ENCODE peak calls at places on chromosomes 1 and 21, in five cellular contexts. D, V, R, K and Z are unnamed samples.

GRCh38 chr1:234875953-234876814 is 252.5 kb downstream of the TOMM20 start:
- DNase-seq in K (no peak), V (no peak), D (peak), R (no peak), Z (no peak)

GRCh38 chr1:49060766-49061165 is 284.1 kb upstream of the BEND5 start:
- DNase-seq in K (no peak), R (no peak), V (no peak), D (no peak), Z (no peak)

GRCh38 chr1:40782371-40782956 is 1.1 kb upstream of the KCNQ4 start:
- DNase-seq in R (no peak), D (no peak), V (peak), K (no peak), Z (peak)

GRCh38 chr21:32698971-32699693 is 28.7 kb downstream of the SYNJ1 start:
- DNase-seq in V (no peak), D (no peak), K (no peak), R (no peak), Z (no peak)

GRCh38 chr1:45348966-45349677 is 8.9 kb upstream of the MUTYH start:
- DNase-seq in V (no peak), R (no peak), D (no peak), K (no peak), Z (no peak)

GRCh38 chr21:15729674-15730483 is at the start of gene USP25:
- DNase-seq in V (peak), D (peak), K (peak), R (peak), Z (peak)

GRCh38 chr21:38671716-38672115 is 134.0 kb upstream of the ETS2 start:
- DNase-seq in D (no peak), R (no peak), K (no peak), V (no peak), Z (no peak)

GRCh38 chr1:6956488-6957159 is 171.4 kb downstream of the CAMTA1 start:
- DNase-seq in V (no peak), D (no peak), R (no peak), K (no peak), Z (no peak)

GRCh38 chr1:225483818-225484656 is 56.2 kb upstream of the LBR start:
- DNase-seq in K (no peak), R (no peak), V (peak), D (no peak), Z (no peak)

GRCh38 chr1:92872719-92873118 is 40.9 kb downstream of the RPL5 start:
- DNase-seq in V (no peak), K (no peak), R (no peak), D (no peak), Z (no peak)

GRCh38 chr21:31900121-31900895 is 27.5 kb downstream of the HUNK start:
- DNase-seq in D (no peak), R (no peak), V (no peak), K (no peak), Z (no peak)

GRCh38 chr1:229947968-229948367 is 119.1 kb upstream of the GALNT2 start:
- DNase-seq in R (no peak), V (no peak), K (no peak), D (no peak), Z (no peak)